ENCODE peak calls at places on chromosomes 4 and X, in six cellular contexts. T is GM23338, J is PC-3, O is neural progenitor cell, C is hepatocyte, F is HCT116. X is an unnamed sample.

GRCh38 chrX:2487366-2487765 is 13.4 kb downstream of the DHRSX start:
- DNase-seq in O (no peak), F (no peak), J (no peak), C (no peak), T (no peak), X (no peak)

GRCh38 chrX:148203531-148203930 is 222.4 kb downstream of the FMR1NB start:
- DNase-seq in C (no peak), O (no peak), T (no peak), F (no peak), J (no peak), X (no peak)

GRCh38 chr4:57265831-57266582 is 155.8 kb upstream of the IGFBP7 start:
- DNase-seq in J (no peak), T (peak; percentile 79), F (no peak), C (no peak), O (peak; percentile 79), X (peak; percentile 20)

GRCh38 chr4:103996637-103997036 is 276.9 kb upstream of the TACR3 start:
- DNase-seq in C (peak; percentile 85), T (peak; percentile 86), F (peak; percentile 78), J (peak; percentile 72), O (peak; percentile 70), X (peak; percentile 69)

GRCh38 chr4:174119051-174119450 is 164.4 kb downstream of the FBXO8 start:
- DNase-seq in J (peak; percentile 27), T (no peak), C (peak; percentile 34), O (no peak), F (no peak), X (peak; percentile 90)

GRCh38 chr4:138178566-138178965 is 63.6 kb downstream of the SLC7A11 start:
- DNase-seq in F (no peak), T (no peak), O (no peak), J (peak; percentile 19), C (no peak), X (peak; percentile 49)

GRCh38 chr4:6331018-6331417 is 61.4 kb downstream of the WFS1 start:
- DNase-seq in O (no peak), T (peak; percentile 73), J (peak; percentile 47), F (no peak), C (peak; percentile 28), X (peak; percentile 43)

GRCh38 chrX:47285762-47286320 is 53.0 kb downstream of the USP11 start:
- DNase-seq in C (no peak), J (no peak), O (no peak), T (no peak), F (no peak), X (peak; percentile 28)

GRCh38 chr4:150973626-150974250 is 41.3 kb downstream of the LRBA start:
- DNase-seq in C (no peak), J (no peak), T (no peak), O (no peak), F (no peak), X (peak; percentile 7)

GRCh38 chr4:115053313-115053712 is 60.1 kb downstream of the NDST4 start:
- DNase-seq in J (peak; percentile 25), T (no peak), O (no peak), C (no peak), F (no peak), X (no peak)

GRCh38 chrX:153499876-153500275 is 5.1 kb downstream of the BGN start:
- DNase-seq in T (no peak), F (no peak), C (no peak), O (no peak), J (no peak), X (peak; percentile 47)

GRCh38 chr4:142519342-142519741 is 326.8 kb downstream of the INPP4B start:
- DNase-seq in C (no peak), J (peak; percentile 60), O (no peak), F (no peak), T (no peak), X (no peak)

GRCh38 chr4:138790993-138791392 is 224.6 kb upstream of the NOCT start:
- DNase-seq in F (no peak), C (no peak), T (no peak), J (no peak), O (no peak), X (no peak)

GRCh38 chr4:110635155-110635479 is 12.2 kb upstream of the PITX2 start:
- DNase-seq in F (no peak), J (no peak), C (no peak), O (no peak), T (no peak), X (no peak)

GRCh38 chr4:110636231-110636676 is 13.4 kb upstream of the PITX2 start:
- DNase-seq in T (peak; percentile 81), J (no peak), O (peak; percentile 73), F (peak; percentile 23), C (no peak), X (no peak)

GRCh38 chr4:110637408-110638131 is 14.7 kb upstream of the PITX2 start:
- DNase-seq in O (peak; percentile 68), T (peak; percentile 75), F (no peak), J (no peak), C (peak; percentile 68), X (peak; percentile 27)

GRCh38 chr4:110638347-110638746 is 15.5 kb upstream of the PITX2 start:
- DNase-seq in O (no peak), T (peak; percentile 1), J (no peak), C (no peak), F (no peak), X (no peak)

GRCh38 chr4:110636677-110637407 is 14.0 kb upstream of the PITX2 start:
- DNase-seq in C (peak; percentile 87), F (peak; percentile 57), O (peak; percentile 85), T (peak; percentile 83), J (no peak), X (peak; percentile 90)
- TF ChIP-seq EZH2 in C (peak; percentile 78), F (no peak), O (peak; percentile 78), T (peak; percentile 71), J (no peak), X (no peak)

DNA sequence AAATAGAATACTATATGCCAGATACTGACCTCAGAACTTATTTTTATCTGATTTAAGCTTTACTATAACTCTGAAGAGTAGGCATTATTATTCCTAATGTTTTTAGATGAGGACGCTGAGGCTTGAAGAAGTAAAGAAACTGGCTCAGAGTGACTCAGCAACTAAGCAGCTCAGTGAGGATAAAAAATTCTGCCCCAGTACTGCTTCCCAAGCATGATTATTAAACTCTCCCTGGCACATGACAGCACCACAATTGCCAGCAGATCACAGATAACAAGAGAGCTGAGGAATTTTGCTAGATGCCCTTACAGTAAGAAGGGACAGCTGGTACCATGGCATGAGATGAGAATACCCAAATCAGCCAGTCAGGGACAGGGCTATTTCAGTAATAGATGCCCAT is 219.4 kb downstream of the NKX6-1 start:
- DNase-seq in F (no peak), J (peak; percentile 30), O (no peak), C (no peak), T (no peak), X (peak; percentile 22)
- TF ChIP-seq EZH2phosphoT487 in F (no peak), J (no peak), O (no peak), C (no peak), T (no peak), X (no peak)

GRCh38 chr4:81214518-81215218 is 354 bp downstream of the PRKG2 start:
- DNase-seq in C (peak; percentile 63), T (peak; percentile 78), F (no peak), O (peak; percentile 74), J (no peak), X (peak; percentile 69)
- TF ChIP-seq EZH2 in C (peak; percentile 73), T (no peak), F (no peak), O (peak; percentile 92), J (peak; percentile 61), X (no peak)

DNA sequence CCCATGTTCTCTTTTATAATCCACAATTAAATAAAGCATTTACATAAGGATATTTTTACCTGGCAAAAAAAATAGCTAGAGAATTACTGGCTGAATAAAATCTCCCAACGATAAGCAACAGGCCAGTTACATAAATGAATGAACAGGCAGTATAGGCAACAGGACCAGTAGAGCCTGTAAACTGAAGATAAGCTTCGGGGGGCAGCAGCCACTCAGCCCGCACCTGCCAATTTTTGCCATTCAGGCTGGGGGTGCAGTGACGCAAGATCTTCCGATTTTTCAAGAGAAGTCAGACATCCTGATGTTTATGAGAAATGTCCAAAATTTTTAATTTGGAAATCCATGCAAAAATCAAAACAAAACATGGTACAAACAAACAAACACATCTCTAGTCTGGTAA is 49.0 kb upstream of the CDKN2AIP start:
- DNase-seq in J (no peak), T (no peak), O (no peak), F (no peak), C (no peak), X (no peak)
- TF ChIP-seq EZH2phosphoT487 in J (no peak), T (no peak), O (no peak), F (no peak), C (no peak), X (no peak)

DNA sequence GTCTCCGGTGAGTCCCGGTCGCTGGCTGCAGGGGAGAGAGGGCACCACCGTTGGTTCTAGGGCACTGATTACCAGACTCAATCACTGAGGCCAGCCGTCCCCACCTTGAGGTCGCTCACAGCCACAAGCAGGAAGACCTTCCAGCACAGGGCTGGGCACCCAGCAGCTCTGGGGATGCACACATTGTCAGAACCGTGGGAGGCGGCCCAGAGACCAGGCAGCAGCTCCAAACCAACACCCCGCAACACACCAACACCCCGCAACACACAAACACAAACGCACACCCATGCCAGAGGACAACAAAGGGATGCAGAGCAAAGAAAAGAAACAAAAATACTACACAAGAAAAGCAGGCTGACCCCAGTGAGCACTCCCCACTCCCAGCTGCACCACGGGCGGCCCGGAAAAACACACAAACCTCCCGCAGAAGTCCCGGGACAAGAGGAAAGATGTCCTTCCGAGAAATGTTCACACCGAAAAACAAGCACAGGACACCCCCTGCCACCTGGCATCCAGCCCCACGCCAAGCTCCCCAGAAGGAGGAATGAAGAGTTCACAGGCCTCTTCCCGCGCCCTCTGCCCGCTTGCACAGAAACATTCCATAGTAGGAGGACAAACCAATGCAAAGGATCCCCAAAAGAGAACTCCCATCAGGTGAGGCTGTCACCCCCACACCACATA is 3.2 kb downstream of the HMX1 start:
- DNase-seq in C (no peak), T (peak; percentile 24), O (no peak), J (no peak), F (no peak), X (no peak)
- TF ChIP-seq EZH2 in C (peak; percentile 15), T (peak; percentile 93), O (peak; percentile 59), J (no peak), F (no peak), X (no peak)

DNA sequence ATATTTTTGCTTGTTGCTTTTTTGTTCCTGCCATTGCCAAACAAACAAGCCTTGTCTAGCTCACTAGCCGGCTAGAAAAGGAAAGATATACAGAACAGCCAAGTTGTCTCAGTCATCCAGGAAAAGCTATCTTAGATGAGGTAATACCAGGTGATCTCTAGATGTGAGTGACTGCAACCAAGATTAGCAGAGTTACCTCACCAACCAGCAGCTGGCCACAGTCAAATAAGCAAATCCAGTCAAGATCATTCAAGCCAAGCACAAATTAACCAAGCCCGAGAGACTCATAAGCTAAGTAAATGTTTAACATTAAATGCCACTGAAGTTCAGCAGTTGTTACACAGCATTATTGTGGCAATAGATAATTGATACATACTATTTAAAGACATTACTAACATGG is 108.6 kb downstream of the CENPC start:
- DNase-seq in F (no peak), C (peak; percentile 50), O (no peak), T (no peak), J (no peak), X (no peak)
- TF ChIP-seq EZH2phosphoT487 in F (no peak), C (no peak), O (no peak), T (no peak), J (no peak), X (no peak)

X was measured in GM23248.